ENCODE peak calls at places on chromosomes 16 and 17, in four cellular contexts. Q is DND-41, N is cardiac muscle cell, W is heart right ventricle. Z is an unnamed sample.

GRCh38 chr17:18181358-18181757 is 2.3 kb upstream of the ALKBH5 start:
- DNase-seq in Q (no peak), N (no peak), W (no peak), Z (no peak)

GRCh38 chr16:50305441-50306061 is 39.2 kb downstream of the ADCY7 start:
- DNase-seq in Q (no peak), N (no peak), W (no peak), Z (no peak)

GRCh38 chr17:74995847-74996246 is 8.4 kb downstream of the CDR2L start:
- DNase-seq in Q (no peak), N (no peak), W (no peak), Z (no peak)

GRCh38 chr16:27737513-27737912 is 187.6 kb downstream of the KATNIP start:
- DNase-seq in Q (no peak), N (no peak), W (no peak), Z (no peak)

GRCh38 chr17:3961564-3962047 is 2.6 kb downstream of the ATP2A3 start:
- DNase-seq in Q (peak), N (no peak), W (no peak), Z (no peak)

GRCh38 chr16:17026600-17027242 is 444.0 kb downstream of the XYLT1 start:
- DNase-seq in Q (no peak), N (no peak), W (no peak), Z (no peak)

GRCh38 chr17:40909755-40910154 is 24.7 kb upstream of the KRT20 start:
- DNase-seq in Q (no peak), N (no peak), W (no peak), Z (no peak)

GRCh38 chr17:63665527-63666214 is 34.3 kb downstream of the LIMD2 start:
- DNase-seq in Q (no peak), N (no peak), W (no peak), Z (no peak)

GRCh38 chr17:35896011-35896587 is 15.9 kb upstream of the CCL5 start:
- DNase-seq in Q (no peak), N (no peak), W (no peak), Z (no peak)

GRCh38 chr17:76353004-76353598 is 615 bp downstream of the PRPSAP1 start:
- DNase-seq in Q (no peak), N (peak), W (peak), Z (no peak)

GRCh38 chr17:6677158-6677831 is 25.7 kb downstream of the C17orf100 start:
- DNase-seq in Q (peak), N (no peak), W (no peak), Z (no peak)

GRCh38 chr16:70582280-70582978 is 58.8 kb downstream of the SF3B3 start:
- DNase-seq in Q (no peak), N (no peak), W (no peak), Z (no peak)

GRCh38 chr16:25143898-25144297 is 32.4 kb downstream of the LCMT1 start:
- DNase-seq in Q (no peak), N (no peak), W (no peak), Z (no peak)

GRCh38 chr16:57610611-57611010 is 17.8 kb upstream of the ADGRG1 start:
- DNase-seq in Q (no peak), N (no peak), W (no peak), Z (no peak)

DNA sequence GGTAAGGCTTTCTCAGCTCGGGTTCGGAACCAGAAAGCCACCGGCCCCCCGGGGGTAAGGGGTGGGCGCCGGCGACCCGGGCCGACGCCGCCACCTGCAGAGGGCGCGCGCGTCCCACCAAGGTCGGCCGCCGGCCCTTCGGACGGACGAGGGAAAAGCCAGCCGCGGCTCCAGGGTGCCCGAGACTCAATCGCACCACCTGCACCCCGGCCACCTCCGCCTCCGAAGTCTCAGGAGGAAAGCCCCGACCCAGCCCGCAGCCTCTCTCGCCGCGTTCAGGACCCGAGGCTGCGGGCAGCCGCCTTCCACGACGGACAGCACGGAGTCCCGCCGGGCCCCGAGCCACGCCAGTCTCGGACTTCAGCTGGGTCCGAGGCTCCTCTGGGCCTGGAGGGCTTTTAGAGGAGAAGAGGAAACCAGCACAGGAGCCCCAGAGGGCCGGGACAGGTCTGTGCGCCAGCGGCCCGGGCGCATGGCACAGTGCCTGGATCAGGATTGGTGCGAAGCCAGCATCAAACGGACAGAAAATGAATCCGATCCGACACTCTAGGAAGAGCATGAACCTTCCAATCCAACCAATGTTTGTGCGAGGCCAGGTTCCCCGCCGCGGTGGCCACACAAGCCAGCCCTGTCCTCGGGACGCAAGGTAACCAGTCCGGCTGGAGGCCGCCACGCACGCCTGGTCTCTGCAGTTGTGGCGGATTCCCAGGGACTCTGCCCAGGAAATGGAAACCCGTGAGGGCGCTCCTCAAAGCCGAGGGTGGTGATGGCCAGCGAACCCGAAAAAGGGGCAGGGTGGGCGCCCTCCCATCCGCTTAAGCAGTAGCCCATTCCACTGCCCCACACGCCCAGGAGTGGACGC is 6.7 kb downstream of the CBX8 start:
- DNase-seq in Q (no peak), N (peak), W (peak), Z (peak)
- TF ChIP-seq CTCF in Q (no peak), N (peak), W (peak), Z (peak)

GRCh38 chr16:85623997-85624601 is 11.0 kb downstream of the GSE1 start:
- DNase-seq in Q (no peak), N (no peak), W (no peak), Z (no peak)
- TF ChIP-seq CTCF in Q (no peak), N (no peak), W (no peak), Z (no peak)

DNA sequence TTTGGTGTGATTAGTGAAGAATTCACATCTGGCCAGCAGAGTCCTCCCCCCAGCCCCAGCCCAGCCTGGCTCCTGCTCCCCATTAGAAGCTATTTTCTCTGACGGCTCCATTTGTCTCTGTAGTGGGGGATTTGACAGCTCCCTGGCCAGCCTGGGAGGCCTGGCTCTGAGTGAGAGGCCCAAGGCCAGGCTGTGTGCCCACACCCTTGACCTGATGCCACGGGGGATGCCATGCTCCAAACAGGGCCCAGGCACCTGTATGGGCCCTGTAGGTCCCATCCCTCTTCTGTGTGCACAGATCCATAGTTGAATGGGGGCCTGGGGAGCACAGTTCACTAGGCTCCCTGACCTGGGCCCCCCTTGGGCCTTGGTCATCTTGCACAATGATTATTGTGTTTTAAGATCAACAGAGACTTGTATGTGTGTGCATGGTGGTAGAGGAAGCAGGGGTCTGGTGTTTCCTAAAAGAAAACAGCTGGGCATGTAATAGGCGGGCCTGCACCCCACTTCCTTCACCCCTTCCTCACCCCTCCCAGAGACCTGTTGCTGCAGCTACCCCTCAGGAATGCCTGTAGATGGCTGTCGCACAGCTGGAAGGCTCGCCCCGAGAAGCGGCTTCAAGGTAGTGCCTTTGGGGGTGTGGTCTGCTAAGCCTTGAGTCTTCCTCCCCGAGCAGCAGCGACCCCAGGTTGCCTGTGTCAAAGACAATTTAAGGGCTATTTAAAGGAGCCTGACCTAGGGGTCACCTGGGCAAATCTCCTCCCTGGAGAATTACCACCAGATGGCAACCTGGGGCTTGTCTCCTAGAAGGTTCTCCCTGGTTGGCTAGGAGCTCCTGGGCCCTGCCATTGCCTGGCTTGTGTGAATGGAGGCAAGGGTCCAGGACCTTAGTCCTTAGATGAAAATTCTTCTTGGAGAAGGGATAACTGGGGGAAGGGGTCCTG is 51.0 kb upstream of the TAC4 start:
- DNase-seq in Q (no peak), N (peak), W (no peak), Z (no peak)
- TF ChIP-seq CTCF in Q (no peak), N (peak), W (no peak), Z (no peak)

GRCh38 chr16:65684230-65684629 is 562.4 kb upstream of the CDH11 start:
- DNase-seq in Q (no peak), N (no peak), W (no peak), Z (no peak)
- TF ChIP-seq CTCF in Q (peak), N (peak), W (no peak), Z (peak)

DNA sequence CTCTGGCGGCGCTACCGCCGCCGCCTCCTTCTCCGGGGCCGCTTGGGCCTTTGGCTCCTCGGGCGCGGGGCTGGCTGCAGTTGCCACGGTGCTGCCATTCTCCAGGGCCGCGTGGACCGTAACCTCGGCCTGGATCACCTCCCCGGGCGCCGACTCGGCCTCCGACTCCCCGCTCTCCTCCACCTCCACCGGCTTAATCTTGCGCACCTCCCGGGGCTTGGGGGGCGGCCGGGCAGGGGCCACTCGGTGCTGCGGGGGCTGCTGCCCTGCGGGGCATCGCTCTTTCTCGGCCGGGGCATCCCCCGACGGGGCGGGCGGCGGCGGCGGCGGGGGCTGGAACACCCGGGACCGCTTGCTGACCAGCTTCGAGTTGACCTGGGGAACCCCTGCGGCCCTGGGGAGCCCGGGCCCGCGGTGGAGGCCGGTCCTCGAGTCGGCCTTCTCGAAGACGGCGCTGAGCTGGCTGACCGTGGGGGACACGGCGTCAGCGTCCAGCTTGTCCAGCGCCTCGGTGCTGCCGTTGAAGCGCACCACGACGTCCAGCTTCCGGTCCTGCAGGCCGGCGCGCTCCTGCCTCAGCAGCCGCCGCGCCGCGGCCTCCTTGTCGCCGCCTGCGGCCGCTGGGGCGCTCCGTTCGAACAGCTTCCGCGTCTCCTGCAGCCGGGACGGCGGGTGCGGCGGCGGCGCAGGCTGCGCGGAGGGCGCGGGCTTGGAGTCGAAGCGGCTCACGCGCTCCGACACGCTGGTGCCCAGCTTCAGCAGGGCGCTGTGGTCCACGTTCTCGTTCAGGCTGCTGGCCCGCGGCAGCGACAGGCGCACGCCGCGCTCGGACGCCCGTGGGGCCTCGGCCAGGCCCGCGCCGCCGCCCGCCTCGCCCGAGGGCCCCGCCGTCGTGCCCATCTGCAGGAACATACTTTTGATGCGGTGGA is 788 bp downstream of the PPP1R9B start:
- DNase-seq in Q (peak), N (peak), W (peak), Z (peak)
- TF ChIP-seq CTCF in Q (peak), N (no peak), W (peak), Z (peak)

DNA sequence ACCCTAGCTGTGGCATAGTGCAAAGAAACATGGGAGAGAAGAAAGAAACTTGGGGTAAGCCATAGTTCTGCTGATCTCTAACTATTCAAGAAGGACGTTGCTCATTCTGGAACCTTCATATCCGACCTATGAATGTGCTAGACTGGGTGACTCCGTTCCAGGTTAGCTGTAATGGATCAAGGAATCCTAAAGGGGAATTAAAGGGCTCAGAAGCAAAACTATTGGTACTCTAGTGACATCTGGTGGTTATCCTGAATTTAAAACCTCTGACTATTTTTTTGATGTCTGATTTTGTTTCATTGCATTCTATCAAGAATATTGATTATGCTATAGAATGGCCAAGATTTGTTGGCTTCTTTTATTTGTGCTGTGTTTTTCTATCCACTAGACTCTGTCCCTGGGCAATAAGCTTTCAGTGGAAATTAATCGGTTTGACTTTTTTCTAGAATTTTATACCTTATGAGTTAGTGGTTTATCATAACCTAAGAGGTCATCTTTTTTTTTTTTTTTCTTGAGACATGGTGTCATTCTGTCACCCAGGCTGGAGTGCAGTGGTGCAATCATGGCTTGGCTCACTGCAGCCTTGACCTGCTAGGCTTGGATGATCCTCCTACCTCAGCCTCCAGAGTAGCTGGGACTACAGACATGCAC is 19.5 kb downstream of the PCTP start:
- DNase-seq in Q (no peak), N (peak), W (no peak), Z (no peak)
- TF ChIP-seq CTCF in Q (peak), N (peak), W (peak), Z (peak)

GRCh38 chr16:5024632-5025031 is 9.1 kb downstream of the NAGPA start:
- DNase-seq in Q (no peak), N (no peak), W (no peak), Z (no peak)
- TF ChIP-seq CTCF in Q (peak), N (no peak), W (no peak), Z (peak)

GRCh38 chr17:15157051-15157450 is 108.1 kb downstream of the PMP22 start:
- DNase-seq in Q (no peak), N (no peak), W (no peak), Z (no peak)

DNA sequence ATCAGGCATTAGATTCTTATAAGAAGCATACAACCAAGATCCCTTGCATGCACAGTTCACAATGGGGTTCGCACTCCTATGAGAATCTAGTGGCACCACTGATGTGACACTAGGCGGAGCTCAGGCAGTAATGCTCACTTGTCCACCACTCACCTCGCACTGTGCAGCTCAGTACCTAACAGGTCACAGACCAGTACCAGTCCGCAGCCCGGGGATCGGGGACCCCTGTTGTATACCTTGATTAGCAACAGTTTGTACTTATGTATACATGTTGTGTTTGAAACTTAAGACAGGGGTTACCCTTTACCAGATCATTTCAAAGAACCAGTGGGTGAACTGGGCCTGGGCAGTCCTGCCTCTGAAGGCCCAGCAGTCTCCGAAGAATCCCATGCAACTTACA is 103.7 kb downstream of the PMP22 start:
- DNase-seq in Q (no peak), N (no peak), W (no peak), Z (no peak)
- TF ChIP-seq CTCF in Q (no peak), N (no peak), W (no peak), Z (no peak)